ENCODE peak calls at places on chromosomes 5 and 9, in seven cellular contexts. One of them, this sample, is unnamed.

GRCh38 chr9:32427111-32427873 is 42.8 kb downstream of the ACO1 start:
- DNase-seq in NCI-H510A treated with DMSO at 0.1 percent for 48 hours: no peak
- DNase-seq in H7: no peak
- DNase-seq in activated T-helper 1 cell treated with Interleukin-2 at 50 U/mL for 16 hours: no peak
- DNase-seq in AG08396: no peak
- DNase-seq in sciatic nerve: no peak
- DNase-seq in iris pigment epithelial cell: peak; percentile 82
- DNase-seq in this sample: no peak

GRCh38 chr5:78252715-78253114 is 41.8 kb downstream of the AP3B1 start:
- DNase-seq in NCI-H510A treated with DMSO at 0.1 percent for 48 hours: no peak
- DNase-seq in H7: no peak
- DNase-seq in activated T-helper 1 cell treated with Interleukin-2 at 50 U/mL for 16 hours: no peak
- DNase-seq in AG08396: no peak
- DNase-seq in sciatic nerve: no peak
- DNase-seq in iris pigment epithelial cell: no peak
- DNase-seq in this sample: no peak

GRCh38 chr5:101505891-101506570 is 602.9 kb upstream of the ST8SIA4 start:
- DNase-seq in NCI-H510A treated with DMSO at 0.1 percent for 48 hours: no peak
- DNase-seq in H7: peak; percentile 2
- DNase-seq in activated T-helper 1 cell treated with Interleukin-2 at 50 U/mL for 16 hours: no peak
- DNase-seq in AG08396: no peak
- DNase-seq in sciatic nerve: no peak
- DNase-seq in iris pigment epithelial cell: no peak
- DNase-seq in this sample: no peak

GRCh38 chr5:16178745-16179372 is 732 bp downstream of the MARCHF11 start:
- DNase-seq in NCI-H510A treated with DMSO at 0.1 percent for 48 hours: peak; percentile 38
- DNase-seq in H7: peak; percentile 81
- DNase-seq in activated T-helper 1 cell treated with Interleukin-2 at 50 U/mL for 16 hours: no peak
- DNase-seq in AG08396: peak; percentile 73
- DNase-seq in sciatic nerve: peak; percentile 76
- DNase-seq in iris pigment epithelial cell: peak; percentile 60
- DNase-seq in this sample: no peak

GRCh38 chr9:93181672-93182435 is 2.1 kb upstream of the WNK2 start:
- DNase-seq in NCI-H510A treated with DMSO at 0.1 percent for 48 hours: no peak
- DNase-seq in H7: no peak
- DNase-seq in activated T-helper 1 cell treated with Interleukin-2 at 50 U/mL for 16 hours: no peak
- DNase-seq in AG08396: no peak
- DNase-seq in sciatic nerve: no peak
- DNase-seq in iris pigment epithelial cell: no peak
- DNase-seq in this sample: no peak

GRCh38 chr9:86639899-86640379 is 285.7 kb upstream of the TUT7 start:
- DNase-seq in NCI-H510A treated with DMSO at 0.1 percent for 48 hours: no peak
- DNase-seq in H7: no peak
- DNase-seq in activated T-helper 1 cell treated with Interleukin-2 at 50 U/mL for 16 hours: no peak
- DNase-seq in AG08396: no peak
- DNase-seq in sciatic nerve: no peak
- DNase-seq in iris pigment epithelial cell: no peak
- DNase-seq in this sample: no peak

GRCh38 chr5:142929602-142930001 is 159.4 kb downstream of the ARHGAP26 start:
- DNase-seq in NCI-H510A treated with DMSO at 0.1 percent for 48 hours: no peak
- DNase-seq in H7: no peak
- DNase-seq in activated T-helper 1 cell treated with Interleukin-2 at 50 U/mL for 16 hours: no peak
- DNase-seq in AG08396: no peak
- DNase-seq in sciatic nerve: no peak
- DNase-seq in iris pigment epithelial cell: peak; percentile 39
- DNase-seq in this sample: no peak

GRCh38 chr9:129885018-129885669 is 49.9 kb downstream of the USP20 start:
- DNase-seq in NCI-H510A treated with DMSO at 0.1 percent for 48 hours: peak; percentile 23
- DNase-seq in H7: peak; percentile 67
- DNase-seq in activated T-helper 1 cell treated with Interleukin-2 at 50 U/mL for 16 hours: no peak
- DNase-seq in AG08396: no peak
- DNase-seq in sciatic nerve: no peak
- DNase-seq in iris pigment epithelial cell: no peak
- DNase-seq in this sample: no peak

GRCh38 chr9:128174062-128174461 is 14.0 kb downstream of the BBLN start:
- DNase-seq in NCI-H510A treated with DMSO at 0.1 percent for 48 hours: no peak
- DNase-seq in H7: no peak
- DNase-seq in activated T-helper 1 cell treated with Interleukin-2 at 50 U/mL for 16 hours: no peak
- DNase-seq in AG08396: no peak
- DNase-seq in sciatic nerve: no peak
- DNase-seq in iris pigment epithelial cell: no peak
- DNase-seq in this sample: no peak

GRCh38 chr9:12790026-12790425 is 15.2 kb downstream of the LURAP1L start:
- DNase-seq in NCI-H510A treated with DMSO at 0.1 percent for 48 hours: no peak
- DNase-seq in H7: no peak
- DNase-seq in activated T-helper 1 cell treated with Interleukin-2 at 50 U/mL for 16 hours: no peak
- DNase-seq in AG08396: no peak
- DNase-seq in sciatic nerve: no peak
- DNase-seq in iris pigment epithelial cell: no peak
- DNase-seq in this sample: no peak

GRCh38 chr5:77230727-77231469 is 20.4 kb downstream of the PDE8B start:
- DNase-seq in NCI-H510A treated with DMSO at 0.1 percent for 48 hours: no peak
- DNase-seq in H7: peak; percentile 23
- DNase-seq in activated T-helper 1 cell treated with Interleukin-2 at 50 U/mL for 16 hours: no peak
- DNase-seq in AG08396: no peak
- DNase-seq in sciatic nerve: no peak
- DNase-seq in iris pigment epithelial cell: peak; percentile 34
- DNase-seq in this sample: no peak

GRCh38 chr5:65811004-65811403 is 89.0 kb downstream of the NLN start:
- DNase-seq in NCI-H510A treated with DMSO at 0.1 percent for 48 hours: no peak
- DNase-seq in H7: no peak
- DNase-seq in activated T-helper 1 cell treated with Interleukin-2 at 50 U/mL for 16 hours: no peak
- DNase-seq in AG08396: no peak
- DNase-seq in sciatic nerve: no peak
- DNase-seq in iris pigment epithelial cell: peak; percentile 78
- DNase-seq in this sample: no peak

GRCh38 chr5:58477760-58478159 is 13.5 kb upstream of the GAPT start:
- DNase-seq in NCI-H510A treated with DMSO at 0.1 percent for 48 hours: no peak
- DNase-seq in H7: no peak
- DNase-seq in activated T-helper 1 cell treated with Interleukin-2 at 50 U/mL for 16 hours: no peak
- DNase-seq in AG08396: no peak
- DNase-seq in sciatic nerve: no peak
- DNase-seq in iris pigment epithelial cell: no peak
- DNase-seq in this sample: no peak

GRCh38 chr9:90365646-90366045 is 277.0 kb downstream of the DIRAS2 start:
- DNase-seq in NCI-H510A treated with DMSO at 0.1 percent for 48 hours: peak; percentile 8
- DNase-seq in H7: no peak
- DNase-seq in activated T-helper 1 cell treated with Interleukin-2 at 50 U/mL for 16 hours: no peak
- DNase-seq in AG08396: no peak
- DNase-seq in sciatic nerve: no peak
- DNase-seq in iris pigment epithelial cell: no peak
- DNase-seq in this sample: no peak

GRCh38 chr9:84140535-84141101 is 160.0 kb downstream of the RMI1 start:
- DNase-seq in NCI-H510A treated with DMSO at 0.1 percent for 48 hours: peak; percentile 53
- DNase-seq in H7: peak; percentile 76
- DNase-seq in activated T-helper 1 cell treated with Interleukin-2 at 50 U/mL for 16 hours: no peak
- DNase-seq in AG08396: no peak
- DNase-seq in sciatic nerve: no peak
- DNase-seq in iris pigment epithelial cell: peak; percentile 10
- DNase-seq in this sample: no peak

GRCh38 chr5:120297621-120298020 is 166.5 kb upstream of the PRR16 start:
- DNase-seq in NCI-H510A treated with DMSO at 0.1 percent for 48 hours: no peak
- DNase-seq in H7: no peak
- DNase-seq in activated T-helper 1 cell treated with Interleukin-2 at 50 U/mL for 16 hours: no peak
- DNase-seq in AG08396: no peak
- DNase-seq in sciatic nerve: no peak
- DNase-seq in iris pigment epithelial cell: peak; percentile 18
- DNase-seq in this sample: no peak

GRCh38 chr5:177547736-177548135 is 6.6 kb downstream of the FAM193B start:
- DNase-seq in NCI-H510A treated with DMSO at 0.1 percent for 48 hours: no peak
- DNase-seq in H7: no peak
- DNase-seq in activated T-helper 1 cell treated with Interleukin-2 at 50 U/mL for 16 hours: no peak
- DNase-seq in AG08396: no peak
- DNase-seq in sciatic nerve: no peak
- DNase-seq in iris pigment epithelial cell: no peak
- DNase-seq in this sample: no peak

GRCh38 chr5:173714551-173715428 is 98.3 kb upstream of the BOD1 start:
- DNase-seq in NCI-H510A treated with DMSO at 0.1 percent for 48 hours: no peak
- DNase-seq in H7: no peak
- DNase-seq in activated T-helper 1 cell treated with Interleukin-2 at 50 U/mL for 16 hours: no peak
- DNase-seq in AG08396: peak; percentile 85
- DNase-seq in sciatic nerve: no peak
- DNase-seq in iris pigment epithelial cell: peak; percentile 74
- DNase-seq in this sample: peak; percentile 76

GRCh38 chr5:177496111-177497010 is 1.0 kb downstream of the PDLIM7 start:
- DNase-seq in NCI-H510A treated with DMSO at 0.1 percent for 48 hours: peak; percentile 28
- DNase-seq in H7: peak; percentile 98
- DNase-seq in activated T-helper 1 cell treated with Interleukin-2 at 50 U/mL for 16 hours: no peak
- DNase-seq in AG08396: peak; percentile 91
- DNase-seq in sciatic nerve: peak; percentile 86
- DNase-seq in iris pigment epithelial cell: peak; percentile 96
- DNase-seq in this sample: peak; percentile 83

GRCh38 chr9:136119259-136120118 is 814 bp upstream of the TMEM250 start:
- DNase-seq in NCI-H510A treated with DMSO at 0.1 percent for 48 hours: no peak
- DNase-seq in H7: peak; percentile 89
- DNase-seq in activated T-helper 1 cell treated with Interleukin-2 at 50 U/mL for 16 hours: no peak
- DNase-seq in AG08396: peak; percentile 64
- DNase-seq in sciatic nerve: no peak
- DNase-seq in iris pigment epithelial cell: peak; percentile 33
- DNase-seq in this sample: no peak

GRCh38 chr9:136220017-136220729 is 15.2 kb upstream of the LHX3 start:
- DNase-seq in NCI-H510A treated with DMSO at 0.1 percent for 48 hours: no peak
- DNase-seq in H7: no peak
- DNase-seq in activated T-helper 1 cell treated with Interleukin-2 at 50 U/mL for 16 hours: peak; percentile 43
- DNase-seq in AG08396: no peak
- DNase-seq in sciatic nerve: no peak
- DNase-seq in iris pigment epithelial cell: peak; percentile 75
- DNase-seq in this sample: no peak

GRCh38 chr9:135770203-135770535 is 68.2 kb downstream of the KCNT1 start:
- DNase-seq in NCI-H510A treated with DMSO at 0.1 percent for 48 hours: peak; percentile 25
- DNase-seq in H7: no peak
- DNase-seq in activated T-helper 1 cell treated with Interleukin-2 at 50 U/mL for 16 hours: no peak
- DNase-seq in AG08396: no peak
- DNase-seq in sciatic nerve: no peak
- DNase-seq in iris pigment epithelial cell: no peak
- DNase-seq in this sample: no peak

GRCh38 chr5:67338416-67338815 is 141.8 kb upstream of the CD180 start:
- DNase-seq in NCI-H510A treated with DMSO at 0.1 percent for 48 hours: no peak
- DNase-seq in H7: no peak
- DNase-seq in activated T-helper 1 cell treated with Interleukin-2 at 50 U/mL for 16 hours: no peak
- DNase-seq in AG08396: no peak
- DNase-seq in sciatic nerve: no peak
- DNase-seq in iris pigment epithelial cell: no peak
- DNase-seq in this sample: no peak

GRCh38 chr5:159465604-159466003 is 135.3 kb upstream of the IL12B start:
- DNase-seq in NCI-H510A treated with DMSO at 0.1 percent for 48 hours: no peak
- DNase-seq in H7: no peak
- DNase-seq in activated T-helper 1 cell treated with Interleukin-2 at 50 U/mL for 16 hours: no peak
- DNase-seq in AG08396: no peak
- DNase-seq in sciatic nerve: no peak
- DNase-seq in iris pigment epithelial cell: no peak
- DNase-seq in this sample: no peak

GRCh38 chr5:86757824-86758223 is 140.1 kb downstream of the COX7C start:
- DNase-seq in NCI-H510A treated with DMSO at 0.1 percent for 48 hours: no peak
- DNase-seq in H7: no peak
- DNase-seq in activated T-helper 1 cell treated with Interleukin-2 at 50 U/mL for 16 hours: no peak
- DNase-seq in AG08396: no peak
- DNase-seq in sciatic nerve: no peak
- DNase-seq in iris pigment epithelial cell: peak; percentile 11
- DNase-seq in this sample: no peak

GRCh38 chr5:115419794-115420585 is 123.5 kb upstream of the CCDC112 start:
- DNase-seq in NCI-H510A treated with DMSO at 0.1 percent for 48 hours: no peak
- DNase-seq in H7: no peak
- DNase-seq in activated T-helper 1 cell treated with Interleukin-2 at 50 U/mL for 16 hours: no peak
- DNase-seq in AG08396: peak; percentile 73
- DNase-seq in sciatic nerve: no peak
- DNase-seq in iris pigment epithelial cell: peak; percentile 96
- DNase-seq in this sample: peak; percentile 46

GRCh38 chr9:37784291-37784639 is 599 bp downstream of the EXOSC3 start:
- DNase-seq in NCI-H510A treated with DMSO at 0.1 percent for 48 hours: no peak
- DNase-seq in H7: no peak
- DNase-seq in activated T-helper 1 cell treated with Interleukin-2 at 50 U/mL for 16 hours: no peak
- DNase-seq in AG08396: peak; percentile 33
- DNase-seq in sciatic nerve: no peak
- DNase-seq in iris pigment epithelial cell: peak; percentile 42
- DNase-seq in this sample: no peak

GRCh38 chr5:140632366-140633080 is 452 bp downstream of the CD14 start:
- DNase-seq in NCI-H510A treated with DMSO at 0.1 percent for 48 hours: no peak
- DNase-seq in H7: peak; percentile 69
- DNase-seq in activated T-helper 1 cell treated with Interleukin-2 at 50 U/mL for 16 hours: peak; percentile 22
- DNase-seq in AG08396: peak; percentile 41
- DNase-seq in sciatic nerve: peak; percentile 75
- DNase-seq in iris pigment epithelial cell: peak; percentile 59
- DNase-seq in this sample: peak; percentile 14

GRCh38 chr5:88885043-88885442 is 2.1 kb upstream of the MEF2C start:
- DNase-seq in NCI-H510A treated with DMSO at 0.1 percent for 48 hours: no peak
- DNase-seq in H7: no peak
- DNase-seq in activated T-helper 1 cell treated with Interleukin-2 at 50 U/mL for 16 hours: no peak
- DNase-seq in AG08396: no peak
- DNase-seq in sciatic nerve: no peak
- DNase-seq in iris pigment epithelial cell: no peak
- DNase-seq in this sample: no peak

GRCh38 chr5:59768204-59769040 is 125.1 kb downstream of the PDE4D start:
- DNase-seq in NCI-H510A treated with DMSO at 0.1 percent for 48 hours: peak; percentile 75
- DNase-seq in H7: peak; percentile 15
- DNase-seq in activated T-helper 1 cell treated with Interleukin-2 at 50 U/mL for 16 hours: no peak
- DNase-seq in AG08396: no peak
- DNase-seq in sciatic nerve: peak; percentile 67
- DNase-seq in iris pigment epithelial cell: peak; percentile 92
- DNase-seq in this sample: peak; percentile 8

GRCh38 chr5:164335837-164336236 is 830.4 kb downstream of the MAT2B start:
- DNase-seq in NCI-H510A treated with DMSO at 0.1 percent for 48 hours: no peak
- DNase-seq in H7: no peak
- DNase-seq in activated T-helper 1 cell treated with Interleukin-2 at 50 U/mL for 16 hours: no peak
- DNase-seq in AG08396: no peak
- DNase-seq in sciatic nerve: no peak
- DNase-seq in iris pigment epithelial cell: peak; percentile 89
- DNase-seq in this sample: peak; percentile 36

GRCh38 chr5:139306197-139306596 is 12.7 kb downstream of the MATR3 start:
- DNase-seq in NCI-H510A treated with DMSO at 0.1 percent for 48 hours: no peak
- DNase-seq in H7: no peak
- DNase-seq in activated T-helper 1 cell treated with Interleukin-2 at 50 U/mL for 16 hours: no peak
- DNase-seq in AG08396: no peak
- DNase-seq in sciatic nerve: no peak
- DNase-seq in iris pigment epithelial cell: no peak
- DNase-seq in this sample: no peak

GRCh38 chr9:27539479-27540441 is 10.1 kb upstream of the MOB3B start:
- DNase-seq in NCI-H510A treated with DMSO at 0.1 percent for 48 hours: no peak
- DNase-seq in H7: no peak
- DNase-seq in activated T-helper 1 cell treated with Interleukin-2 at 50 U/mL for 16 hours: no peak
- DNase-seq in AG08396: peak; percentile 45
- DNase-seq in sciatic nerve: no peak
- DNase-seq in iris pigment epithelial cell: peak; percentile 93
- DNase-seq in this sample: no peak

GRCh38 chr9:113483676-113484257 is 20.2 kb downstream of the RGS3 start:
- DNase-seq in NCI-H510A treated with DMSO at 0.1 percent for 48 hours: no peak
- DNase-seq in H7: no peak
- DNase-seq in activated T-helper 1 cell treated with Interleukin-2 at 50 U/mL for 16 hours: no peak
- DNase-seq in AG08396: no peak
- DNase-seq in sciatic nerve: peak; percentile 28
- DNase-seq in iris pigment epithelial cell: no peak
- DNase-seq in this sample: no peak

GRCh38 chr5:77935516-77936364 is 159.6 kb upstream of the TBCA start:
- DNase-seq in NCI-H510A treated with DMSO at 0.1 percent for 48 hours: no peak
- DNase-seq in H7: no peak
- DNase-seq in activated T-helper 1 cell treated with Interleukin-2 at 50 U/mL for 16 hours: no peak
- DNase-seq in AG08396: no peak
- DNase-seq in sciatic nerve: no peak
- DNase-seq in iris pigment epithelial cell: no peak
- DNase-seq in this sample: no peak

GRCh38 chr9:546797-547223 is 294.7 kb upstream of the DMRT1 start:
- DNase-seq in NCI-H510A treated with DMSO at 0.1 percent for 48 hours: peak; percentile 55
- DNase-seq in H7: peak; percentile 36
- DNase-seq in activated T-helper 1 cell treated with Interleukin-2 at 50 U/mL for 16 hours: no peak
- DNase-seq in AG08396: no peak
- DNase-seq in sciatic nerve: no peak
- DNase-seq in iris pigment epithelial cell: no peak
- DNase-seq in this sample: no peak

GRCh38 chr9:83218411-83219090 is 155.6 kb upstream of the RASEF start:
- DNase-seq in NCI-H510A treated with DMSO at 0.1 percent for 48 hours: no peak
- DNase-seq in H7: no peak
- DNase-seq in activated T-helper 1 cell treated with Interleukin-2 at 50 U/mL for 16 hours: no peak
- DNase-seq in AG08396: no peak
- DNase-seq in sciatic nerve: no peak
- DNase-seq in iris pigment epithelial cell: no peak
- DNase-seq in this sample: no peak

GRCh38 chr5:106076655-106077054 is 1594.1 kb downstream of the EFNA5 start:
- DNase-seq in NCI-H510A treated with DMSO at 0.1 percent for 48 hours: no peak
- DNase-seq in H7: no peak
- DNase-seq in activated T-helper 1 cell treated with Interleukin-2 at 50 U/mL for 16 hours: no peak
- DNase-seq in AG08396: no peak
- DNase-seq in sciatic nerve: no peak
- DNase-seq in iris pigment epithelial cell: no peak
- DNase-seq in this sample: no peak

This sample was measured in amniotic stem cell.